ENCODE peak calls at places on chromosomes 3 and 15, in seven cellular contexts. N is neural progenitor cell, E is breast epithelium, L is uterus, P is esophagus squamous epithelium, W is transverse colon, C is pancreas. G is an unnamed sample.

GRCh38 chr3:164730810-164731209 is 347.5 kb downstream of the SI start:
- DNase-seq in N (no peak), E (no peak), L (no peak), P (no peak), W (no peak), C (no peak), G (no peak)

GRCh38 chr15:90336705-90337141 is 15.4 kb upstream of the ZNF774 start:
- DNase-seq in N (no peak), E (no peak), L (no peak), P (no peak), W (no peak), C (no peak), G (no peak)

GRCh38 chr3:4290272-4290893 is 12.8 kb upstream of the SETMAR start:
- DNase-seq in N (peak; percentile 30), E (no peak), L (no peak), P (no peak), W (peak; percentile 22), C (no peak), G (no peak)

GRCh38 chr15:64288999-64289398 is 67.0 kb downstream of the CSNK1G1 start:
- DNase-seq in N (no peak), E (no peak), L (no peak), P (no peak), W (no peak), C (no peak), G (no peak)

GRCh38 chr3:186235554-186235953 is 126.5 kb downstream of the DGKG start:
- DNase-seq in N (no peak), E (no peak), L (no peak), P (no peak), W (no peak), C (no peak), G (no peak)

GRCh38 chr3:11699083-11699427 is 55.3 kb upstream of the VGLL4 start:
- DNase-seq in N (no peak), E (no peak), L (no peak), P (no peak), W (no peak), C (no peak), G (no peak)

GRCh38 chr15:67168694-67169093 is 85.8 kb downstream of the AAGAB start:
- DNase-seq in N (no peak), E (no peak), L (no peak), P (no peak), W (no peak), C (no peak), G (no peak)

GRCh38 chr15:100732359-100733055 is 130.1 kb downstream of the ASB7 start:
- DNase-seq in N (no peak), E (peak; percentile 82), L (no peak), P (no peak), W (no peak), C (no peak), G (no peak)

GRCh38 chr15:74307827-74308642 is 59.4 kb downstream of the CYP11A1 start:
- DNase-seq in N (peak; percentile 87), E (peak; percentile 40), L (peak; percentile 61), P (no peak), W (peak; percentile 45), C (peak; percentile 45), G (peak; percentile 65)

GRCh38 chr15:79849789-79850188 is 47.0 kb downstream of the MTHFS start:
- DNase-seq in N (peak; percentile 46), E (no peak), L (no peak), P (no peak), W (no peak), C (no peak), G (no peak)

GRCh38 chr3:130743354-130743753 is 3.3 kb downstream of the PIK3R4 start:
- DNase-seq in N (no peak), E (no peak), L (no peak), P (no peak), W (no peak), C (no peak), G (no peak)

GRCh38 chr3:69649120-69649519 is 90.1 kb upstream of the MITF start:
- DNase-seq in N (no peak), E (no peak), L (no peak), P (no peak), W (no peak), C (no peak), G (no peak)
- H3K27ac ChIP-seq in N (no peak overlapping the region), E (no peak overlapping the region), L (no peak overlapping the region), P (no peak overlapping the region), W (no peak overlapping the region), C (no peak overlapping the region), G (no peak overlapping the region)

GRCh38 chr15:31328425-31328998 is 1.9 kb downstream of the KLF13 start:
- DNase-seq in N (no peak), E (no peak), L (no peak), P (no peak), W (no peak), C (peak; percentile 49), G (no peak)

GRCh38 chr15:31325976-31326728 is 483 bp upstream of the KLF13 start:
- DNase-seq in N (peak; percentile 99), E (peak; percentile 98), L (peak; percentile 98), P (peak; percentile 92), W (peak; percentile 99), C (peak; percentile 98), G (peak; percentile 99)

GRCh38 chr15:31326729-31327673 is at the start of gene KLF13:
- DNase-seq in N (peak; percentile 61), E (no peak), L (no peak), P (no peak), W (peak; percentile 76), C (peak; percentile 63), G (no peak)

GRCh38 chr15:31328999-31329639 is 2.5 kb downstream of the KLF13 start:
- DNase-seq in N (peak; percentile 58), E (no peak), L (no peak), P (no peak), W (peak; percentile 67), C (peak; percentile 65), G (no peak)

DNA sequence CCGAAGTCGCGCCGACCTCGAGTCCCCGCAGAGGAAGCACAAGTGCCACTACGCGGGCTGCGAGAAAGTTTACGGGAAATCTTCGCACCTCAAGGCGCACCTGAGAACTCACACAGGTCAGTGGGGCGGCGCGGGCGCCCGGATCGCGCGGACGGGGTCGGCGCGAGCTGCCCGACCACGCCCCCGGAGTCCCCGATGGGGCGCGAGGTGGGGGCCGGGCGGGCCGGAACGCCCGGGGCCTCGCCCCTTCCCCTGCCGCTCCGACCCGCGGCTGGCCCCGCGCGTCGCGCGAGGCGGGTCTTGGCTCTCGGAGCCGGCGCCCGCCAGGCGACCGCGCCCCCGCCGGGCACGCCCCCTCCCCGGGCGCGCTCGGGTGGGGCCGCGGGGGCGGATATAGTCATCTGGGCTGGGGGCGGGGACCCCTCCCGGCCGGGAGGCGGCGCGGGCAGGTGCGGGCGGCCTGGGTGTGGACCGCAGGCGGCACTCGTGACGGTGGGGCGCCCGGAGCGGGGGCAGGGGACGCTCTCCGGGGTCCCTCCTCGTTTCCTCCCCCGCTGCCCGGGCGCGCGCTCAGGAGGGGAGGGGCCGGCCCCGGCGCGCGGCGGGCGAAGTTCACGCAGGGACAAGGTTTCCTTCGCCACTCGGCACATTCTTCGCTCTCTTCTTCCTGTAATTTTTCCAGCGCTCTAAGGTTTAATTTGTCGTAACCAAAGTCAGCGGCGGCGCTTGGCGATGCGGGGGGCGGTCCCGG is 1.2 kb downstream of the KLF13 start:
- DNase-seq in N (peak; percentile 70), E (peak; percentile 41), L (peak; percentile 48), P (no peak), W (peak; percentile 82), C (peak; percentile 73), G (no peak)
- TF ChIP-seq CTCF in N (no peak), E (no peak), L (no peak), P (no peak), W (peak; percentile 8), C (no peak), G (no peak)

GRCh38 chr3:65595222-65595996 is 443.3 kb downstream of the MAGI1 start:
- DNase-seq in N (peak; percentile 32), E (no peak), L (no peak), P (no peak), W (no peak), C (no peak), G (no peak)

GRCh38 chr3:65588884-65589283 is 449.8 kb downstream of the MAGI1 start:
- DNase-seq in N (no peak), E (no peak), L (no peak), P (no peak), W (no peak), C (no peak), G (no peak)

GRCh38 chr3:65593780-65594752 is 444.7 kb downstream of the MAGI1 start:
- DNase-seq in N (no peak), E (no peak), L (no peak), P (no peak), W (no peak), C (no peak), G (no peak)

GRCh38 chr3:65587650-65588439 is 450.9 kb downstream of the MAGI1 start:
- DNase-seq in N (no peak), E (no peak), L (no peak), P (no peak), W (no peak), C (no peak), G (no peak)

DNA sequence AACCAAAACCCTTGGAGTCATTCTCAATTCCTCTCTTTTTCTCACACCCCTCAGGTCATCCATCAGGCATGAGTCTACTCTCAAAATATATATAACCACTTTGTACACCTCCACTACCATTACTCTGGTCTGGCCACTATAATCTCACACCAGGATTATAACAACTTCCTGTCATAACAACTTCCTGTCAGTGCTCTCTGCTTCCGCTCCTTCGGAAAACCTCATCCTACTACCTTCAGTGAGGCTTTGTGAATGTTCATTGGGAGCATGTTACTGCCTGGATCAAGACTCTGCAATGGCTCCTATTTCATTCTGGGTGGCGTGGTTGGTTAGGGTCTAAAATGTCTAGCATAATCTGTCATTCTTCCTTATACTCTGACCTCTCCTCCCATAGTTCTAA is 447.4 kb downstream of the MAGI1 start:
- DNase-seq in N (no peak), E (no peak), L (no peak), P (no peak), W (no peak), C (no peak), G (no peak)
- H3K4me1 ChIP-seq in N (peaks cover 54% of the 10 kb centered on the region), E (no peaks in the 10 kb centered on the region), L (no peaks in the 10 kb centered on the region), P (no peaks in the 10 kb centered on the region), W (no peaks in the 10 kb centered on the region), C (no peaks in the 10 kb centered on the region), G (no peaks in the 10 kb centered on the region)

DNA sequence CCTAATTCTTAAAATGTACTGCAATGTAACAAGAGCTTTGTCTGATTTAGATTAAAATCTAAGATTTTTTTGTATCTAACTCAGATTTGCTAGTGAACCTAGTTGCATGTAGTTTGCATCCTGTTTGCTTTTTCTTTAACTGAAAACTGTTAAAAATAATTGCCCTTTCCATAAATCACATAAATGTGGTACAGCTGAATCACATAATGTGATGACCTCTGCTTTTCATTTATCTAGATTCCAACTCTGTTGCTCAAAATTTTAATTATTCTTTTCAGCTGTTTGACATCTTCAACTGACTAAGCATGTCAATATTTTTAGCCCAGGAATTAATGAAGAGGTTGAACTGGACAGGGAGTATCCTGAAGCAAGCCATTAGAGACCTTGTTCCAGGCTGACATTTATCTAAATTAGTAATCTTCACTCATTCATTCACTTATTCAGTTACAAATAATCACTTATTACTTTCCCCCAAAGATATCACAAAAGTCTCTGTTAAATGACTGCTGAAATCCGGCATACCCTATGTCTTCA is 101.9 kb upstream of the PLXND1 start:
- DNase-seq in N (no peak), E (no peak), L (no peak), P (no peak), W (no peak), C (no peak), G (no peak)
- H3K27ac ChIP-seq in N (no peak overlapping the region), E (no peak overlapping the region), L (no peak overlapping the region), P (no peak overlapping the region), W (no peak overlapping the region), C (no peak overlapping the region), G (no peak overlapping the region)

DNA sequence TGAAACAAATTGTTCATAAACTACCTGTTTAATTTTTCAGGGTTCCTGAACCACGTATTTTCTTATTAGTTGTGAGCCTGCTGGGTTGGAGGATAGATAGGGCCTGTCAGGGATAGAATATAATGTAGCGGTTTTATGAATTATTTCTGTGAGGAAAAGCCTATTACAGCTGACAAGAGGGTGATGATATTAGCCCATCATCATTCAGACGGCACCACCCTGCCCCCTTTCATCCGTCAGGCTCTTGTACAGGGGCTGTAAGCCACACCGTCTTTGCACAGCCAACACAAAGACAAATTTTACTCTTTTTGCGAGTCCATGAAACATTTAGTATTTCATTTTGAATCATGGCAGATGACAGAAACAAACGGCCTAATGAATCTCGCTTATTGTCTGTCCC is 335.3 kb upstream of the TMCO5A start:
- DNase-seq in N (no peak), E (no peak), L (no peak), P (no peak), W (no peak), C (no peak), G (no peak)
- TF ChIP-seq CTCF in N (no peak), E (no peak), L (no peak), P (no peak), W (no peak), C (no peak), G (no peak)